ENCODE peak calls at places on chromosomes 5 and 9, in six cellular contexts. O is NCI-H187 treated with DMSO at 0.1 percent for 48 hours; Y is NCI-H748 treated with DMSO at 0.1 percent for 48 hours; C is mesothelial cell of epicardium; D is stimulated activated CD8-positive, alpha-beta memory T cell treated with anti-CD3 and anti-CD28 coated beads, Interleukin-7, amount 100 ng/mL, for 24 hours; B is uterus. P is an unnamed sample.

GRCh38 chr5:127705120-127705892 is 2.1 kb downstream of the CCDC192 start:
- DNase-seq in D (no peak), C (no peak), Y (no peak), O (no peak), B (peak), P (peak)

GRCh38 chr5:113451797-113452196 is 17.0 kb upstream of the TSSK1B start:
- DNase-seq in D (no peak), Y (no peak), C (no peak), B (no peak), O (no peak), P (peak)

GRCh38 chr5:148740966-148741742 is 85.3 kb upstream of the ADRB2 start:
- DNase-seq in B (no peak), D (no peak), C (no peak), Y (peak), O (no peak), P (peak)

GRCh38 chr9:136082496-136083361 is 12.4 kb downstream of the NACC2 start:
- DNase-seq in O (no peak), Y (no peak), D (no peak), B (no peak), C (no peak), P (no peak)

GRCh38 chr9:21607576-21607975 is 125.5 kb upstream of the IFNE start:
- DNase-seq in B (no peak), Y (no peak), C (no peak), D (no peak), O (no peak), P (no peak)

GRCh38 chr9:69758001-69758730 is 1.6 kb downstream of the PTAR1 start:
- DNase-seq in D (no peak), Y (peak), B (no peak), O (no peak), C (no peak), P (no peak)

GRCh38 chr5:68548959-68549676 is 333.6 kb downstream of the PIK3R1 start:
- DNase-seq in D (no peak), Y (no peak), B (peak), C (peak), O (peak), P (peak)

GRCh38 chr5:150239099-150239793 is 49.4 kb downstream of the SLC6A7 start:
- DNase-seq in B (no peak), O (no peak), C (no peak), D (no peak), Y (no peak), P (no peak)

GRCh38 chr9:77764894-77765780 is 117.0 kb upstream of the GNA14 start:
- DNase-seq in Y (no peak), B (no peak), D (no peak), O (no peak), C (no peak), P (peak)

GRCh38 chr9:125593581-125593980 is 113.4 kb downstream of the MAPKAP1 start:
- DNase-seq in O (no peak), B (no peak), C (no peak), D (no peak), Y (no peak), P (no peak)

GRCh38 chr5:14821721-14822120 is 49.9 kb downstream of the ANKH start:
- DNase-seq in B (no peak), D (no peak), Y (no peak), O (no peak), C (no peak), P (no peak)

GRCh38 chr5:179986328-179986727 is 78.6 kb upstream of the TBC1D9B start:
- DNase-seq in Y (no peak), B (no peak), C (no peak), O (no peak), D (no peak), P (no peak)

GRCh38 chr9:76609285-76610008 is 150.5 kb downstream of the GCNT1 start:
- DNase-seq in O (no peak), Y (no peak), C (no peak), D (no peak), B (no peak), P (no peak)

GRCh38 chr5:145203193-145203592 is 631.9 kb downstream of the PRELID2 start:
- DNase-seq in Y (no peak), B (no peak), D (no peak), C (no peak), O (no peak), P (no peak)

GRCh38 chr5:73994963-73995362 is 369.0 kb downstream of the ARHGEF28 start:
- DNase-seq in Y (no peak), O (no peak), D (no peak), B (no peak), C (no peak), P (no peak)

GRCh38 chr5:179263391-179264052 is 81.7 kb downstream of the ADAMTS2 start:
- DNase-seq in O (no peak), B (peak), D (no peak), Y (no peak), C (peak), P (no peak)

GRCh38 chr9:19913151-19913550 is 124.3 kb upstream of the SLC24A2 start:
- DNase-seq in D (no peak), C (no peak), B (no peak), O (no peak), Y (no peak), P (no peak)

GRCh38 chr5:67381240-67381875 is 184.8 kb upstream of the CD180 start:
- DNase-seq in D (no peak), C (no peak), Y (no peak), O (no peak), B (no peak), P (no peak)

GRCh38 chr5:151592855-151593408 is 1.8 kb upstream of the FAT2 start:
- DNase-seq in B (no peak), Y (no peak), O (no peak), D (no peak), C (no peak), P (peak)

GRCh38 chr5:124652514-124652819 is 94.0 kb downstream of the ZNF608 start:
- DNase-seq in B (no peak), Y (no peak), D (no peak), C (no peak), O (no peak), P (no peak)

GRCh38 chr9:126373241-126373640 is 46.6 kb downstream of the MVB12B start:
- DNase-seq in C (no peak), Y (no peak), D (no peak), O (peak), B (no peak), P (peak)

GRCh38 chr5:170363671-170364070 is 25.5 kb downstream of the KCNMB1 start:
- DNase-seq in B (no peak), C (no peak), O (no peak), Y (no peak), D (no peak), P (no peak)

GRCh38 chr5:52818360-52818759 is 30.6 kb downstream of the ITGA1 start:
- DNase-seq in D (no peak), Y (no peak), O (no peak), B (no peak), C (no peak), P (no peak)

GRCh38 chr5:151153300-151153699 is 4.3 kb downstream of the ANXA6 start:
- DNase-seq in O (no peak), C (no peak), Y (no peak), D (no peak), B (no peak), P (no peak)

GRCh38 chr9:133715295-133715865 is 22.8 kb downstream of the SARDH start:
- DNase-seq in D (no peak), Y (no peak), C (no peak), O (no peak), B (no peak), P (peak)

GRCh38 chr9:135674977-135675376 is 11.9 kb downstream of the LCN9 start:
- DNase-seq in O (no peak), B (no peak), Y (no peak), D (no peak), C (no peak), P (no peak)

GRCh38 chr5:159198063-159199036 is 11.0 kb downstream of the RNF145 start:
- DNase-seq in Y (no peak), C (no peak), O (no peak), D (no peak), B (no peak), P (no peak)

GRCh38 chr5:72400950-72401349 is 80.8 kb downstream of the PTCD2 start:
- DNase-seq in C (no peak), B (no peak), O (no peak), D (no peak), Y (no peak), P (no peak)

P was measured in myocyte.